ENCODE peak calls at places on chromosomes 3 and 15, in ten cellular contexts. Q is fibroblast of villous mesenchyme; S is GM19239; T is right cardiac atrium; Y is stimulated activated CD8-positive, alpha-beta memory T cell treated with anti-CD3 and anti-CD28 coated beads, Interleukin-12 subunit alpha, Interleukin-12 subunit beta, amount 100 ng/mL, for 4 hours; B is activated CD4-positive, alpha-beta T cell treated with anti-CD3 and anti-CD28 coated beads, Interleukin-2, amount 50 U/mL, for 24 hours; P is AG09309; I is NCI-H187 treated with DMSO at 0.1 percent for 48 hours; N is PC-9; C is bronchial epithelial cell. R is an unnamed sample.
A peak's percentile ranks its signal among the peaks of the same experiment; 100 is the strongest.

GRCh38 chr3:188927971-188928370 is 243.8 kb upstream of the TPRG1 start:
- DNase-seq in Q (no peak), S (no peak), T (peak; percentile 86), Y (no peak), B (no peak), P (no peak), I (no peak), N (no peak), C (no peak), R (no peak)

GRCh38 chr15:92384391-92384790 is 9.3 kb upstream of the ST8SIA2 start:
- DNase-seq in Q (no peak), S (no peak), T (no peak), Y (no peak), B (no peak), P (no peak), I (no peak), N (no peak), C (no peak), R (no peak)

GRCh38 chr3:48428088-48428862 is 1.6 kb downstream of the PLXNB1 start:
- DNase-seq in Q (no peak), S (no peak), T (peak; percentile 55), Y (no peak), B (no peak), P (no peak), I (no peak), N (no peak), C (no peak), R (no peak)

GRCh38 chr3:127675651-127676391 is 3.1 kb downstream of the ABTB1 start:
- DNase-seq in Q (no peak), S (no peak), T (peak; percentile 53), Y (no peak), B (no peak), P (no peak), I (no peak), N (no peak), C (no peak), R (no peak)

GRCh38 chr15:93001881-93002280 is 87.1 kb downstream of the RGMA start:
- DNase-seq in Q (no peak), S (no peak), T (no peak), Y (no peak), B (no peak), P (no peak), I (no peak), N (no peak), C (no peak), R (no peak)

GRCh38 chr15:100856847-100857246 is 22.8 kb upstream of the ALDH1A3 start:
- DNase-seq in Q (no peak), S (no peak), T (no peak), Y (no peak), B (no peak), P (no peak), I (no peak), N (no peak), C (no peak), R (no peak)

GRCh38 chr15:89671687-89672086 is 7.5 kb downstream of the PLIN1 start:
- DNase-seq in Q (no peak), S (no peak), T (no peak), Y (no peak), B (no peak), P (no peak), I (no peak), N (no peak), C (peak; percentile 21), R (no peak)

GRCh38 chr3:69181592-69182211 is 59.3 kb upstream of the LMOD3 start:
- DNase-seq in Q (peak; percentile 85), S (no peak), T (no peak), Y (no peak), B (no peak), P (no peak), I (no peak), N (peak; percentile 40), C (peak; percentile 44), R (no peak)

GRCh38 chr3:140834266-140835037 is 107.2 kb upstream of the SLC25A36 start:
- DNase-seq in Q (peak; percentile 6), S (no peak), T (no peak), Y (no peak), B (no peak), P (peak; percentile 3), I (no peak), N (no peak), C (peak; percentile 67), R (no peak)

R was measured in ovary.